ENCODE peak calls at places on chromosome 18, in seven cellular contexts. V is neural crest cell, G is heart left ventricle, F is brain microvascular endothelial cell, J is lower leg skin, H is type B pancreatic cell, K is HFFc6. E is an unnamed sample.
A peak's percentile ranks its signal among the peaks of the same experiment; 100 is the strongest.

GRCh38 chr18:22503803-22504202 is 86.1 kb upstream of the CTAGE1 start:
- DNase-seq in V (no peak), G (peak; percentile 54), F (no peak), J (peak; percentile 44), H (no peak), K (peak; percentile 71), E (peak; percentile 92)

GRCh38 chr18:29123706-29124530 is 947.0 kb upstream of the CDH2 start:
- DNase-seq in V (no peak), G (no peak), F (no peak), J (no peak), H (no peak), K (no peak), E (no peak)

GRCh38 chr18:53375641-53376040 is 848.8 kb downstream of the MBD2 start:
- DNase-seq in V (no peak), G (no peak), F (no peak), J (no peak), H (no peak), K (no peak), E (no peak)

GRCh38 chr18:45291616-45292612 is 323.4 kb upstream of the SLC14A2 start:
- DNase-seq in V (no peak), G (no peak), F (peak; percentile 54), J (no peak), H (no peak), K (no peak), E (no peak)

GRCh38 chr18:24181806-24182205 is 42.9 kb downstream of the CABYR start:
- DNase-seq in V (no peak), G (no peak), F (no peak), J (no peak), H (no peak), K (no peak), E (no peak)

GRCh38 chr18:61398961-61399632 is 65.9 kb downstream of the CDH20 start:
- DNase-seq in V (no peak), G (no peak), F (peak; percentile 81), J (no peak), H (no peak), K (peak; percentile 72), E (peak; percentile 30)

GRCh38 chr18:65659312-65659711 is 91.5 kb upstream of the CDH7 start:
- DNase-seq in V (no peak), G (no peak), F (no peak), J (no peak), H (no peak), K (no peak), E (no peak)

GRCh38 chr18:32425466-32425865 is 45.2 kb downstream of the GAREM1 start:
- DNase-seq in V (no peak), G (no peak), F (peak; percentile 36), J (no peak), H (no peak), K (no peak), E (no peak)

GRCh38 chr18:65751145-65752085 is 603 bp downstream of the CDH7 start:
- DNase-seq in V (peak; percentile 31), G (no peak), F (no peak), J (no peak), H (peak; percentile 68), K (no peak), E (no peak)

GRCh38 chr18:58218111-58218510 is 174.1 kb downstream of the NEDD4L start:
- DNase-seq in V (no peak), G (no peak), F (no peak), J (no peak), H (no peak), K (no peak), E (no peak)

GRCh38 chr18:8987250-8987649 is 115.2 kb upstream of the NDUFV2 start:
- DNase-seq in V (no peak), G (no peak), F (peak; percentile 28), J (no peak), H (no peak), K (no peak), E (no peak)

GRCh38 chr18:23307567-23308295 is 145.4 kb upstream of the RIOK3 start:
- DNase-seq in V (no peak), G (no peak), F (peak; percentile 80), J (no peak), H (peak; percentile 58), K (peak; percentile 80), E (no peak)

GRCh38 chr18:73283788-73284187 is 416.0 kb upstream of the NETO1 start:
- DNase-seq in V (no peak), G (no peak), F (no peak), J (no peak), H (no peak), K (peak; percentile 48), E (no peak)

GRCh38 chr18:2173464-2173863 is 397.8 kb downstream of the METTL4 start:
- DNase-seq in V (no peak), G (peak; percentile 57), F (peak; percentile 95), J (no peak), H (no peak), K (peak; percentile 94), E (peak; percentile 57)

GRCh38 chr18:79639072-79639829 is 40.4 kb upstream of the CTDP1 start:
- DNase-seq in V (no peak), G (no peak), F (no peak), J (no peak), H (no peak), K (no peak), E (no peak)
- TF ChIP-seq CTCF in V (no peak), G (no peak), F (peak; percentile 8), J (no peak), H (no peak), K (no peak), E (no peak)

GRCh38 chr18:26090130-26091046 is at the start of gene SS18:
- DNase-seq in V (peak; percentile 85), G (peak; percentile 95), F (peak; percentile 86), J (peak; percentile 90), H (peak; percentile 93), K (peak; percentile 91), E (peak; percentile 85)
- TF ChIP-seq CTCF in V (no peak), G (no peak), F (no peak), J (no peak), H (peak; percentile 33), K (no peak), E (no peak)

DNA sequence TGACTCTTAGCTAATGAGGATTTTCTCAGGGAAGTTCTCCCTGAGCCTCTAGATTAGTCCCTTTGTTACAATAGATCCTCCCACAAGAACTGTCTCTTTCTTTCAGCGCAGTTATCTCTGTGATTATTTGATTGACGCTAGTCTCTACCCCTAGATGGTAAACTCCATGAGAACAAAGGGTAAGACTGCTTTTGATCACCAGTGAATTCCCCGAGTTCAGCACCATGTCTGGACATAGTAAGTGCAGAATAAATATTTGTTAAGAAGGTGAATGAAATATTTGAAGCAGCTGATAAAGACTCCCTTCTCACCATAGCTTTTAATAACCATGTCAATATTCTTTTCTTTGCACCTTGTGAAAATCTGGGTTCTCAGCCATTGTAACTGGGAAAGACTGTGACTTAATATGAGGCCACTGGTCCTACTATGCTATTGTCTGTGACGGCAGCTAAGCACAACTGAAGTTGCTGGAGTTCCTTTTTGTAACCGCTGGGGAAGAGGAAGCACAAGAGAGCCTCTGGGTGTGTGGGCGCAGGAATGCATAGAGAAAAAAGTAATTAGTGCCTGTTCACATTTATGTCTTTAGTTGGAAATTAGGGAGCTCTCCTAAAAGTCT is 214.7 kb downstream of the TGIF1 start:
- DNase-seq in V (peak; percentile 24), G (no peak), F (no peak), J (no peak), H (no peak), K (no peak), E (no peak)
- TF ChIP-seq CTCF in V (peak; percentile 48), G (no peak), F (peak; percentile 33), J (no peak), H (peak; percentile 68), K (peak; percentile 6), E (no peak)

DNA sequence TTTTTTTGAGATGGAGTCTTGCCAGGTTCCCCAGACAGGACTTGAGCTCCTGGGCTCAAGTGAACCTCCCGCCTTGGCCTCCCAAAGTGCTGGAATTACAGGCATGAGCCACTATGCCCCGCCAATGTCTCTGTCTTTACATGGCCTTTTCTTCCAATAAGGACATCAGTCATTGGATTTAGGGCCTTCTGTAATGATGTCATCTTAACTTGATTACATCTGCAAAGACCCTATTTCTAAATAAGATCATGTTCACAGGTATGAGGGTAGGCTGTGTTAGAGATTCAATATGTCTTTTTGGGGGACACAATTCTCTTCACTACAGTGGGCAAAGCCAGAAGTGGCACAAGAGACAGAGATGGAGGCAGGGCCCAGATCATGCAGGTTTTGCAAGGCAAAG is 68.1 kb downstream of the PMAIP1 start:
- DNase-seq in V (no peak), G (no peak), F (no peak), J (no peak), H (no peak), K (no peak), E (no peak)
- TF ChIP-seq CTCF in V (no peak), G (no peak), F (no peak), J (no peak), H (no peak), K (no peak), E (no peak)

DNA sequence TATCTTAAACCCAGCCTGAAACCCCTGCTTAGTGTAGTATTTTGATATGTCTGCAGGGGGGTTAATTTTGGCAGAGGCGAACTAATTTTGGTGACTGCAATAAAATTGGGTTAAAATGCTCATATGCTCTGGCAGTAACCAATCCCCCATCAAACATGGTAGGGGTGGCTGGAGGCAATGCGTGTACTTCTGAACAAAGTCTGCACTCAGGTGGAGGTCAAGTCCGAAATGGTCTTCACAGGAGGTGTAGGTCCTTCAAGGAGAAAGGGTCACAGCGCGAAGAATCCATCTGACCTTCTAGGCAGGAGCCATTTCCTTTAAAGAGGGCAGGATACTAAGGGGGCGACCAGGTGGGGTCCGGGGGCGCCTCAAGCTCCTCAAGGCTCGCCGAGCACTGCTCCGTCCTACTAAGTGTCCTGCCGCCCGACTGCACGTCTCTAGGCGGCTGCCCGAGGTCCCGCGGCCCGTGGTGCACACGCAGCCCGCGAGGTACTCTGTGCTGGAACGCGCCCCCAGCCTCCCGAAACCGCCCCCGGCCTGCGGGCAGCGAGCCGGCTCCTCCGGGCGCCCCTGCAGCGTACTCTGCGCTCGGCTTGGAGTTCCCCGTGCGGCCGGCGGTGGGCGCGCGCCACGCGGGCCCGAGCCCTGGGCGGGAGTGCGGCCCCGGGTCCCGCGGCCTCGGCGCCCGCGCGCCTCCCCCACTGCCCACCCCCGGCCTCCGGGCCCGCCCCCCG is 1.7 kb upstream of the LDLRAD4 start:
- DNase-seq in V (peak; percentile 41), G (peak; percentile 68), F (no peak), J (no peak), H (no peak), K (no peak), E (no peak)
- TF ChIP-seq CTCF in V (peak; percentile 40), G (peak; percentile 47), F (no peak), J (no peak), H (peak; percentile 52), K (no peak), E (no peak)

DNA sequence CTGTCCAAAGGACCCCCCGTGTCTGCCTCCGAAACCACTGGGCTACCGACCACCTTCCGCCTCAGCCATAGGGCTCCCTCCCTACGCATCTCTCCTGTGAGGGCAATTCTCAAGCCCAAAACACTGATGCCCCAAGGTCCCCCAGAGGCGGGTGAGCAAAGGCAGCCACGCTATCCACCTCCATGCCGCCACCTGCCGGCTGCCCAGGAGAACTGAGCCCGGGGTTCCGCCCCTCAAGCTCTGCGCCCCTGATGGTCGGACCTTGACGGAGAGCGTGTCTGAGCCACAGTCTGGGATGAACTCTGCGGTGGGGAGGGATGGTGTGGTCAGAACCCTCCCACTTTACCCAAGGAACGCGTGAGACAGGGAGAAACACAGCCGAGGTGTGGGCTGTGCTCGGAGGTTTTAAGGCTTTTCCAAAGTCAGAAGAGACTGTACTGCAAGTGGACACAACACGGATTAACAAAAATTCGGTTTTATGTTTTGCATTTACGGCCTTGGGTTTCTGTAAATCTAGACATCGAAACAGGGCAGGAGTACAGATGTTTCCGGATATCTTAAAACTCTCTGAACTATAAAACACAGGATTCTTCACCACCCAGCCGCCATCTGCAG is 114.1 kb downstream of the ZNF516 start:
- DNase-seq in V (peak; percentile 27), G (no peak), F (no peak), J (no peak), H (no peak), K (peak; percentile 8), E (no peak)
- TF ChIP-seq CTCF in V (peak; percentile 61), G (no peak), F (peak; percentile 67), J (no peak), H (peak; percentile 71), K (peak; percentile 78), E (peak; percentile 44)